ENCODE peak calls at places on chromosomes 7 and 10, in five cellular contexts. H, R, C, M and L are unnamed samples.

GRCh38 chr7:43244782-43245181 is 132.3 kb downstream of the HECW1 start:
- DNase-seq in C (no peak), R (no peak), M (no peak), H (no peak), L (no peak)

GRCh38 chr7:90958669-90959068 is 305.6 kb upstream of the FZD1 start:
- DNase-seq in H (peak), M (no peak), C (no peak), R (no peak), L (no peak)

GRCh38 chr7:108014747-108015682 is 12.1 kb upstream of the LAMB1 start:
- DNase-seq in R (no peak), H (peak), C (no peak), M (no peak), L (no peak)

GRCh38 chr7:82167568-82168314 is 275.8 kb downstream of the CACNA2D1 start:
- DNase-seq in H (peak), R (no peak), C (no peak), M (no peak), L (no peak)

GRCh38 chr10:120011359-120012132 is 119.0 kb downstream of the SEC23IP start:
- DNase-seq in R (no peak), H (no peak), C (no peak), M (no peak), L (no peak)

GRCh38 chr10:133415752-133416151 is 8.7 kb downstream of the SPRN start:
- DNase-seq in R (no peak), C (no peak), H (no peak), M (no peak), L (no peak)

GRCh38 chr10:33287112-33287511 is 47.4 kb downstream of the NRP1 start:
- DNase-seq in R (no peak), H (no peak), M (no peak), C (no peak), L (no peak)

GRCh38 chr10:62590305-62590704 is 214.2 kb upstream of the ADO start:
- DNase-seq in H (no peak), R (no peak), M (no peak), C (no peak), L (no peak)

GRCh38 chr7:155808551-155809331 is 3.5 kb downstream of the SHH start:
- DNase-seq in H (no peak), R (no peak), C (no peak), M (no peak), L (no peak)

GRCh38 chr7:39088730-39089129 is 111.0 kb downstream of the POU6F2 start:
- DNase-seq in R (no peak), C (no peak), H (no peak), M (no peak), L (no peak)

GRCh38 chr10:77810446-77811335 is 115.9 kb downstream of the DLG5 start:
- DNase-seq in M (no peak), H (no peak), R (no peak), C (no peak), L (no peak)

GRCh38 chr10:88989824-88990527 is 622 bp upstream of the FAS start:
- DNase-seq in H (peak), C (no peak), R (no peak), M (no peak), L (peak)

GRCh38 chr10:43250625-43250924 is 16.3 kb downstream of the RASGEF1A start:
- DNase-seq in R (no peak), H (no peak), M (peak), C (peak), L (no peak)

GRCh38 chr7:132988117-132988516 is 93.8 kb downstream of the CHCHD3 start:
- DNase-seq in M (no peak), R (no peak), H (no peak), C (no peak), L (no peak)

GRCh38 chr7:132183822-132184380 is 392.4 kb downstream of the PLXNA4 start:
- DNase-seq in M (no peak), R (no peak), H (no peak), C (no peak), L (no peak)

GRCh38 chr7:128937647-128938523 is at the start of gene IRF5:
- DNase-seq in R (no peak), C (no peak), M (peak), H (no peak), L (no peak)

DNA sequence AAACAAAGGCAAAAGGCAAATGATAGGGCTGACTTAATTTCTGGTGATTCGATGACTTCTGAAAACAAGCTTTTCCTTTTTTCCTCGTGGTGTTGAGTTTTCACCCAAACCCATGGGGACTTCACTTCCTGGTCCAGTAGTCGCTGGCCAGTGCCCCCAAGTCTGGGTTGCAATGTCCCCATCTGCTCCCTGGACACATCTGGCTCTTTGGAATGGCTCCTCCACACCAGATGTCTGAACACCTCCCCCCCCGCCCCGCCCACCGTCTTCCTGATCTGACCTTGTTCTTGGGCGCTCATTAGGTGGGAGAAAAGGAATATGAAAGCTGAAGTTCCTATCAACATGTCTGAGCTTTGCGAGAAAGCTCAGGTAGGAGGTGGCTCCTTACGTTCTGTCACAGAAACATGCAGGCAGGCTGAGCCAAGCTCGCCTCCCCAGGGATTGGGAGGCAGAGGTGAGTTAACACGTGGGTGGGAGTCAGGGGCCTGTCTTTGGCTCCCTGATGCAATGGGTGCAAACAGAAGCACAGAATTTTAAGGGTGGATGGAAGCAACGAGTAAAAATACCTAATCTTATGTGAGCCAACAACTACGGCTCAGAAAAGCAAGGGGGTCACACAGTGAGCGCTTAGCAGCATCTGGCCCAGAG is 121.1 kb downstream of the NEURL1 start:
- DNase-seq in C (no peak), M (no peak), R (peak), H (no peak), L (no peak)
- H3K4me3 ChIP-seq in C (no peak), M (no peak), R (no peak), H (no peak), L (no peak)

GRCh38 chr10:22246680-22247391 is 29.0 kb upstream of the EBLN1 start:
- DNase-seq in M (no peak), R (no peak), H (peak), C (no peak), L (no peak)
- H3K4me3 ChIP-seq in M (no peak), R (no peak), H (no peak), C (no peak), L (no peak)

GRCh38 chr10:125153693-125154490 is 6.5 kb downstream of the CTBP2 start:
- DNase-seq in M (no peak), C (no peak), H (no peak), R (no peak), L (peak)
- H3K4me3 ChIP-seq in M (no peak), C (peak), H (no peak), R (peak), L (no peak)

GRCh38 chr10:115001506-115002381 is 63.7 kb downstream of the TRUB1 start:
- DNase-seq in C (no peak), R (no peak), M (no peak), H (peak), L (peak)
- H3K4me3 ChIP-seq in C (peak), R (no peak), M (no peak), H (peak), L (no peak)

GRCh38 chr10:126565871-126566270 is 104.6 kb downstream of the C10orf90 start:
- DNase-seq in R (no peak), M (no peak), H (no peak), C (no peak), L (no peak)

GRCh38 chr10:126568809-126569208 is 101.7 kb downstream of the C10orf90 start:
- DNase-seq in M (no peak), C (no peak), R (no peak), H (no peak), L (no peak)

GRCh38 chr10:126570631-126571170 is 99.8 kb downstream of the C10orf90 start:
- DNase-seq in H (no peak), R (no peak), C (no peak), M (no peak), L (no peak)

GRCh38 chr10:126571203-126571602 is 99.3 kb downstream of the C10orf90 start:
- DNase-seq in C (no peak), R (no peak), H (no peak), M (no peak), L (no peak)

GRCh38 chr10:126569513-126570447 is 100.7 kb downstream of the C10orf90 start:
- DNase-seq in R (no peak), H (peak), C (no peak), M (no peak), L (no peak)
- H3K4me3 ChIP-seq in R (no peak), H (peak), C (no peak), M (no peak), L (no peak)

GRCh38 chr7:138979226-138979979 is 1.8 kb downstream of the KIAA1549 start:
- DNase-seq in C (no peak), M (no peak), H (peak), R (no peak), L (no peak)
- H3K4me3 ChIP-seq in C (no peak), M (no peak), H (no peak), R (no peak), L (no peak)

GRCh38 chr10:55627526-55628170 is 733.4 kb downstream of the ZWINT start:
- DNase-seq in M (no peak), C (no peak), R (no peak), H (no peak), L (peak)

GRCh38 chr10:55631071-55631654 is 729.9 kb downstream of the ZWINT start:
- DNase-seq in R (peak), H (peak), M (peak), C (no peak), L (peak)

GRCh38 chr10:55628260-55628701 is 732.8 kb downstream of the ZWINT start:
- DNase-seq in C (no peak), M (peak), H (no peak), R (no peak), L (peak)

GRCh38 chr10:55630491-55631056 is 730.5 kb downstream of the ZWINT start:
- DNase-seq in R (no peak), C (no peak), H (peak), M (no peak), L (peak)

DNA sequence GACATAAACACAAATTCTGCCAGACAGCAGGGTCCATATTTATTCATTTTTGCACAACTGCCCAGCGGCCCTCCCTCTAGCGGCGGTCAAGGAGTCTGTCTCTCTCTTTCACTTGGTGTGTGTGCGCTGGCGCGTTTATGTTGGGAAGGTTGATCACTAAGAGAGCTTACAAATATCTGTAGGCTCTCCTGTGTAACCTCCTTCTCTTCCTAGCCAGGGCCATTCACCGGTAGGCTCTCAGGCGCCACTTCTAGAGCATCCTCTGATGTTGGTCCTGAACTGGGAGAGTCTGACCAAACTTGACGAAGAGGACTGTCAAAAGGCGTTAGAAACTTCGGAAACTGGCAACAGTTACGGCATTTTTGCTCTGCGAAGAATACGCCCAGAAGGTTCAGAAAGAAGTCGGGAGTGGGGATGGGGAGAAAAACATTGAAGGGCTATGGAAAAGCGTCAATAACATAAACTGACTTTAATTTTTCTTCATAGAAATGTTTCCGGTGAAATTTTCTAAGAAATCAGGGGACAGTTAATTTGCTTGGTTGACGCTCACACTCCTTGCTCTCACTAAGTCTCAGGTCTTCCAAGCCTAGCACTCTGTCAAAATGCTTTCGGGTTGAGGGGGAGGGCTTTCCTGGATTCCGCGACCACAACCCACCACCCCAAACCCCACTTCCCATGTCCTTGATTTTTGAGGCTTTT is 731.1 kb downstream of the ZWINT start:
- DNase-seq in H (peak), C (no peak), R (no peak), M (peak), L (peak)
- H3K4me3 ChIP-seq in H (no peak), C (peak), R (no peak), M (peak), L (peak)